ENCODE peak calls at places on chromosomes 3 and 15, in four cellular contexts. O is coronary artery, Q is heart left ventricle, Z is Panc1. R is an unnamed sample.

GRCh38 chr15:92655178-92655995 is at the start of gene FAM174B:
- DNase-seq in Q (peak; percentile 47), Z (no peak), O (peak; percentile 47), R (no peak)

GRCh38 chr15:50353251-50353998 is 1.6 kb downstream of the GABPB1 start:
- DNase-seq in Z (no peak), Q (no peak), O (no peak), R (no peak)

GRCh38 chr3:197550489-197550888 is 5.3 kb downstream of the BDH1 start:
- DNase-seq in O (no peak), Q (no peak), Z (no peak), R (no peak)

GRCh38 chr3:39810647-39811161 is 1.3 kb downstream of the MYRIP start:
- DNase-seq in Q (no peak), Z (no peak), O (no peak), R (no peak)

GRCh38 chr3:111735271-111735758 is 123.8 kb upstream of the PHLDB2 start:
- DNase-seq in Z (no peak), O (no peak), Q (no peak), R (no peak)

GRCh38 chr15:87362531-87362930 is 894.0 kb downstream of the NTRK3 start:
- DNase-seq in Z (no peak), Q (no peak), O (no peak), R (no peak)

GRCh38 chr15:34161329-34161953 is 48.5 kb downstream of the KATNBL1 start:
- DNase-seq in O (no peak), Q (no peak), Z (no peak), R (no peak)

GRCh38 chr3:58054652-58055051 is 46.4 kb downstream of the FLNB start:
- DNase-seq in O (no peak), Z (no peak), Q (no peak), R (no peak)

GRCh38 chr3:70049761-70050160 is 50.2 kb downstream of the SAMMSON start:
- DNase-seq in Z (no peak), Q (no peak), O (no peak), R (no peak)

GRCh38 chr3:38157562-38157961 is 7.8 kb upstream of the OXSR1 start:
- DNase-seq in O (no peak), Z (no peak), Q (no peak), R (no peak)

GRCh38 chr3:20822251-20822650 is 636.2 kb upstream of the SGO1 start:
- DNase-seq in Z (no peak), Q (no peak), O (no peak), R (no peak)

GRCh38 chr3:140585828-140586227 is 92.0 kb upstream of the TRIM42 start:
- DNase-seq in O (no peak), Z (no peak), Q (no peak), R (no peak)

GRCh38 chr15:67433495-67434099 is 87.3 kb upstream of the C15orf61 start:
- DNase-seq in O (no peak), Q (peak; percentile 22), Z (no peak), R (no peak)

GRCh38 chr3:31724681-31725080 is 192.0 kb downstream of the STT3B start:
- DNase-seq in Q (no peak), O (no peak), Z (no peak), R (peak; percentile 8)

GRCh38 chr3:23826382-23827061 is 20.8 kb downstream of the UBE2E1 start:
- DNase-seq in O (no peak), Q (no peak), Z (no peak), R (no peak)

DNA sequence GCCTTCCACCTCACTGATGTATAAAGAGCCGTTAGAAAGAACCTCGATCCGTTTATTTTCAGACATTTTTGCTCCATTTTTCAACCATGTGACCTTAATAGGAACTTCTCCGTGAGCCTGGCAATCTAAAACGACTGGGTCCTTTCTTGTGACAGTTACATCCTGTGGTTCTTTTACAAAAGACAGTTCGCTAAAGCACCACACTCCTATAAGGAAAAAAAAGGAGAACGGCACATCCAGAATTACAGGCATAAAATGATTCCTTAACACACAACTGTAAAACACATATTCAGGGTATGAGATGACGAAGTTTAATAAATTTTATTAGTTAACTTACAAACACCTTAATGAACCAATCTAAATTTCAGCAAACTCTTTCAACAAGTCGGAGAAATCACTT is 2.5 kb downstream of the PRTG start:
- DNase-seq in Q (no peak), O (no peak), Z (no peak), R (no peak)
- H3K4me3 ChIP-seq in Q (no peak overlapping the region), O (no peak overlapping the region), Z (no peak overlapping the region), R (no peak overlapping the region)

GRCh38 chr3:80308637-80309036 is 540.8 kb upstream of the ROBO1 start:
- DNase-seq in Q (no peak), Z (no peak), O (no peak), R (no peak)
- TF ChIP-seq CTCF in Q (no peak), Z (no peak), O (no peak), R (no peak)

GRCh38 chr3:137768021-137768360 is 3.9 kb downstream of the SOX14 start:
- DNase-seq in O (no peak), Q (no peak), Z (no peak), R (no peak)
- H3K4me3 ChIP-seq in O (peak overlapping the region; percentile 62), Q (peak overlapping the region; percentile 38), Z (peak overlapping the region; percentile 57), R (no peak overlapping the region)

GRCh38 chr3:185070491-185071335 is 82.1 kb downstream of the C3orf70 start:
- DNase-seq in Q (no peak), Z (no peak), O (no peak), R (no peak)
- TF ChIP-seq CTCF in Q (peak; percentile 22), Z (peak; percentile 71), O (no peak), R (peak; percentile 34)

GRCh38 chr15:60614862-60615771 is 136.2 kb upstream of the ICE2 start:
- DNase-seq in Q (no peak), O (no peak), Z (no peak), R (no peak)
- H3K4me3 ChIP-seq in Q (no peak overlapping the region), O (no peak overlapping the region), Z (no peak overlapping the region), R (no peak overlapping the region)

GRCh38 chr3:54999159-54999558 is 71.3 kb upstream of the LRTM1 start:
- DNase-seq in O (no peak), Q (no peak), Z (no peak), R (no peak)
- TF ChIP-seq CTCF in O (no peak), Q (no peak), Z (peak; percentile 21), R (no peak)

GRCh38 chr3:129563332-129563731 is 20.4 kb downstream of the H1-8 start:
- DNase-seq in Q (no peak), O (no peak), Z (no peak), R (no peak)

GRCh38 chr3:129567176-129567705 is 24.3 kb downstream of the H1-8 start:
- DNase-seq in O (no peak), Z (no peak), Q (no peak), R (no peak)

GRCh38 chr3:129565902-129566301 is 22.9 kb downstream of the H1-8 start:
- DNase-seq in O (no peak), Q (no peak), Z (no peak), R (no peak)

GRCh38 chr3:129563850-129564535 is 21.0 kb downstream of the H1-8 start:
- DNase-seq in Z (no peak), O (no peak), Q (no peak), R (no peak)

GRCh38 chr3:129564981-129565644 is 22.1 kb downstream of the H1-8 start:
- DNase-seq in O (no peak), Z (no peak), Q (no peak), R (no peak)
- H3K4me3 ChIP-seq in O (no peak overlapping the region), Z (no peak overlapping the region), Q (no peak overlapping the region), R (no peak overlapping the region)

DNA sequence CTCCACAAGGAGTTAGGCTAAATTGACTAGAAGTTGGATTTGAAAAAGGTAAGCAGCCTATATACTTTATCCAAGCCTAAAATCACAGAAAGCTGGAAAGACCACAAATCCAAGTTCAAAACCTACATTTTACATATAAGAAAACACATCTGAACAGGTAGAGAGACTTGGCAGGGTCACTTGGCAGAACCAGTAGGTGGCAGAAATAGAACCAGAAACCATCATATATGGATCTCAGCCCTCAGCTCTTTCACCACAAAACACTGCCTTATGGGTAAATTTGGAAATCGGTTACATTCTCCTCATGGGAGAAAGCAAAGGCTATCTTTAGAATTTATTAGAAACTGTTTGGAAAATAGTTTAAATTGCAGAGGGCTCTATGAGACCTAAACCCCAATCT is 44.2 kb downstream of the MKRN2 start:
- DNase-seq in Q (no peak), Z (no peak), O (no peak), R (no peak)
- TF ChIP-seq CTCF in Q (peak; percentile 15), Z (no peak), O (no peak), R (no peak)